ENCODE peak calls at places on chromosomes 1 and 21, in five cellular contexts. One of them, this sample, is unnamed.

GRCh38 chr1:27368872-27369703 is 2.3 kb upstream of the MAP3K6 start:
- DNase-seq in trophoblast cell: peak; percentile 33
- DNase-seq in IMR-90: peak; percentile 40
- DNase-seq in H9: no peak
- DNase-seq in mesendoderm: peak; percentile 49
- DNase-seq in this sample: peak; percentile 55

GRCh38 chr1:151058682-151059341 is 610 bp downstream of the CDC42SE1 start:
- DNase-seq in trophoblast cell: peak; percentile 96
- DNase-seq in IMR-90: peak; percentile 19
- DNase-seq in H9: peak; percentile 58
- DNase-seq in mesendoderm: peak; percentile 76
- DNase-seq in this sample: peak; percentile 58

GRCh38 chr21:18759751-18760161 is 356.2 kb upstream of the TMPRSS15 start:
- DNase-seq in trophoblast cell: no peak
- DNase-seq in IMR-90: no peak
- DNase-seq in H9: no peak
- DNase-seq in mesendoderm: no peak
- DNase-seq in this sample: no peak

GRCh38 chr21:15063081-15063820 is 1.5 kb downstream of the NRIP1 start:
- DNase-seq in trophoblast cell: no peak
- DNase-seq in IMR-90: peak; percentile 18
- DNase-seq in H9: no peak
- DNase-seq in mesendoderm: peak; percentile 47
- DNase-seq in this sample: peak; percentile 36

GRCh38 chr1:58442114-58442513 is 104.4 kb downstream of the OMA1 start:
- DNase-seq in trophoblast cell: no peak
- DNase-seq in IMR-90: no peak
- DNase-seq in H9: no peak
- DNase-seq in mesendoderm: no peak
- DNase-seq in this sample: no peak

GRCh38 chr1:9655127-9655723 is 3.7 kb downstream of the PIK3CD start:
- DNase-seq in trophoblast cell: no peak
- DNase-seq in IMR-90: no peak
- DNase-seq in H9: no peak
- DNase-seq in mesendoderm: no peak
- DNase-seq in this sample: no peak

GRCh38 chr1:167654975-167655575 is 25.0 kb downstream of the RCSD1 start:
- DNase-seq in trophoblast cell: no peak
- DNase-seq in IMR-90: no peak
- DNase-seq in H9: no peak
- DNase-seq in mesendoderm: no peak
- DNase-seq in this sample: no peak

GRCh38 chr1:65698590-65698989 is 94.1 kb upstream of the PDE4B start:
- DNase-seq in trophoblast cell: no peak
- DNase-seq in IMR-90: no peak
- DNase-seq in H9: no peak
- DNase-seq in mesendoderm: no peak
- DNase-seq in this sample: no peak

GRCh38 chr1:245869847-245870246 is 637.2 kb downstream of the SMYD3 start:
- DNase-seq in trophoblast cell: peak; percentile 93
- DNase-seq in IMR-90: no peak
- DNase-seq in H9: no peak
- DNase-seq in mesendoderm: peak; percentile 50
- DNase-seq in this sample: no peak

GRCh38 chr1:230145505-230145899 is 78.5 kb downstream of the GALNT2 start:
- DNase-seq in trophoblast cell: no peak
- DNase-seq in IMR-90: no peak
- DNase-seq in H9: no peak
- DNase-seq in mesendoderm: no peak
- DNase-seq in this sample: no peak
- H3K4me1 ChIP-seq in trophoblast cell: peaks cover 6% of the 10 kb centered on the region
- H3K4me1 ChIP-seq in IMR-90: peaks cover 9% of the 10 kb centered on the region
- H3K4me1 ChIP-seq in H9: peaks cover 2% of the 10 kb centered on the region
- H3K4me1 ChIP-seq in mesendoderm: peaks cover 2% of the 10 kb centered on the region
- H3K4me1 ChIP-seq in this sample: peaks cover 28% of the 10 kb centered on the region

GRCh38 chr1:88134983-88135921 is 548.8 kb upstream of the PKN2 start:
- DNase-seq in trophoblast cell: no peak
- DNase-seq in IMR-90: no peak
- DNase-seq in H9: no peak
- DNase-seq in mesendoderm: no peak
- DNase-seq in this sample: no peak
- H2BK5ac ChIP-seq in trophoblast cell: no peak overlapping the region
- H2BK5ac ChIP-seq in IMR-90: no peak overlapping the region
- H2BK5ac ChIP-seq in H9: no peak overlapping the region
- H2BK5ac ChIP-seq in mesendoderm: no peak overlapping the region
- H2BK5ac ChIP-seq in this sample: no peak overlapping the region

GRCh38 chr1:102628008-102628736 is 480.1 kb downstream of the COL11A1 start:
- DNase-seq in trophoblast cell: no peak
- DNase-seq in IMR-90: no peak
- DNase-seq in H9: no peak
- DNase-seq in mesendoderm: no peak
- DNase-seq in this sample: peak; percentile 28
- H3K4me1 ChIP-seq in trophoblast cell: no peaks in the 10 kb centered on the region
- H3K4me1 ChIP-seq in IMR-90: no peaks in the 10 kb centered on the region
- H3K4me1 ChIP-seq in H9: no peaks in the 10 kb centered on the region
- H3K4me1 ChIP-seq in mesendoderm: no peaks in the 10 kb centered on the region
- H3K4me1 ChIP-seq in this sample: peaks cover 1% of the 10 kb centered on the region

GRCh38 chr1:22050330-22050729 is 2.2 kb upstream of the CDC42 start:
- DNase-seq in trophoblast cell: no peak
- DNase-seq in IMR-90: no peak
- DNase-seq in H9: no peak
- DNase-seq in mesendoderm: no peak
- DNase-seq in this sample: no peak

GRCh38 chr1:22053018-22053860 is 730 bp downstream of the CDC42 start:
- DNase-seq in trophoblast cell: peak; percentile 78
- DNase-seq in IMR-90: peak; percentile 85
- DNase-seq in H9: peak; percentile 63
- DNase-seq in mesendoderm: peak; percentile 91
- DNase-seq in this sample: peak; percentile 87

GRCh38 chr1:22051607-22052114 is 848 bp upstream of the CDC42 start:
- DNase-seq in trophoblast cell: no peak
- DNase-seq in IMR-90: no peak
- DNase-seq in H9: no peak
- DNase-seq in mesendoderm: no peak
- DNase-seq in this sample: no peak

GRCh38 chr1:22053861-22054770 is 1.6 kb downstream of the CDC42 start:
- DNase-seq in trophoblast cell: peak; percentile 65
- DNase-seq in IMR-90: peak; percentile 20
- DNase-seq in H9: no peak
- DNase-seq in mesendoderm: no peak
- DNase-seq in this sample: peak; percentile 67

DNA sequence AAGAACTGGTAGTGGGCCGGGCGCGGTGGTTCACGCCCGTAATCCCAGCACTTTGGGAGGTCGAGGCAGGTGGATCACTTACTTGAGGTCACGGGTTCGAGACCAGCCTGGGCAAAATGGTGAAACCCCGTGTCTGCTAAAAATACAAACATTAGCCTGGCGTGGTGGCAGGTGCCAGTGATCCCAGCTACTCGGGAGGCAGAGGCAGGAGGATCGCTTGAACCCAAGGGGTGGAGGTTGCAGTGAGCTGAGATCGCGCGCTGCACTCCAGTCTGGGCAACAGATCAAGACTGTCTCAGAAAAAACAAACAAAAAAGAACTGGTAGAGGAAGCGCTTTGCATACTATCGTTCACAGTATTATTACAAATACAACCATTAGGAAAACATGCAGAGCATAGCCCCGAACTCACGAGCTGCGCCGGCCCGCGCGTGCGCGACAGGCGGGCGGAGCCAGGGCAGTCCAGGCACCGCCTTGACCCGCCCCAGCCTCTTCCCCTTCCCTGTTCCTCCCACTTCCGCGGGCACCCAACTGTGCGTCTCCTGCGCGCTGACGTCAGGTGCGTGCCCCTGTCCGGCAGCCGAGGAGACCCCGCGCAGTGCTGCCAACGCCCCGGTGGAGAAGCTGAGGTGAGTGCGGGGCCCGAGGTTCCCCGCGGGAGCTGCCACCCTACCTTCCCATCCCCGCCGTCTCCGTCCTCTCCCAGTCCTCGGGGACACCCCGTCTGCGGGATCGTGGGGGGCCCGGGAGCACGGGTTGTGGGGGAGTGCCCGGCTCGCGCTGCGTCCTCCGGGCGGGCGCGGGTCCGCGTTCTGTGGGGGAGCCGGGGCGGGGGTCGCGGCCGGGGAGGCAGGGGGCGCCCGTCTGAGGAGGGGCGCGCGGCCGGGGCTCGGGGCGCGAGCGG is at the start of gene CDC42:
- DNase-seq in trophoblast cell: peak; percentile 98
- DNase-seq in IMR-90: peak; percentile 94
- DNase-seq in H9: peak; percentile 96
- DNase-seq in mesendoderm: peak; percentile 97
- DNase-seq in this sample: peak; percentile 96
- H2BK5ac ChIP-seq in trophoblast cell: peak within 1 kb of the TSS; percentile 91
- H2BK5ac ChIP-seq in IMR-90: peak within 1 kb of the TSS; percentile 93
- H2BK5ac ChIP-seq in H9: peak within 1 kb of the TSS; percentile 4
- H2BK5ac ChIP-seq in mesendoderm: peak within 1 kb of the TSS; percentile 59
- H2BK5ac ChIP-seq in this sample: peak within 1 kb of the TSS; percentile 96

GRCh38 chr1:201180133-201180532 is 10.5 kb upstream of the IGFN1 start:
- DNase-seq in trophoblast cell: no peak
- DNase-seq in IMR-90: no peak
- DNase-seq in H9: no peak
- DNase-seq in mesendoderm: no peak
- DNase-seq in this sample: no peak
- H3K4me1 ChIP-seq in trophoblast cell: no peaks in the 10 kb centered on the region
- H3K4me1 ChIP-seq in IMR-90: peaks cover 4% of the 10 kb centered on the region
- H3K4me1 ChIP-seq in H9: no peaks in the 10 kb centered on the region
- H3K4me1 ChIP-seq in mesendoderm: no peaks in the 10 kb centered on the region
- H3K4me1 ChIP-seq in this sample: peaks cover 5% of the 10 kb centered on the region

GRCh38 chr21:16767201-16767600 is 745.6 kb upstream of the CXADR start:
- DNase-seq in trophoblast cell: no peak
- DNase-seq in IMR-90: no peak
- DNase-seq in H9: no peak
- DNase-seq in mesendoderm: no peak
- DNase-seq in this sample: no peak
- H2BK5ac ChIP-seq in trophoblast cell: no peak overlapping the region
- H2BK5ac ChIP-seq in IMR-90: no peak overlapping the region
- H2BK5ac ChIP-seq in H9: no peak overlapping the region
- H2BK5ac ChIP-seq in mesendoderm: no peak overlapping the region
- H2BK5ac ChIP-seq in this sample: no peak overlapping the region

GRCh38 chr1:243713470-243714186 is 136.4 kb downstream of the AKT3 start:
- DNase-seq in trophoblast cell: no peak
- DNase-seq in IMR-90: peak; percentile 44
- DNase-seq in H9: no peak
- DNase-seq in mesendoderm: peak; percentile 49
- DNase-seq in this sample: peak; percentile 70
- H3K4me1 ChIP-seq in trophoblast cell: peaks cover 2% of the 10 kb centered on the region
- H3K4me1 ChIP-seq in IMR-90: peaks cover 13% of the 10 kb centered on the region
- H3K4me1 ChIP-seq in H9: peaks cover 2% of the 10 kb centered on the region
- H3K4me1 ChIP-seq in mesendoderm: peaks cover 2% of the 10 kb centered on the region
- H3K4me1 ChIP-seq in this sample: peaks cover 2% of the 10 kb centered on the region

GRCh38 chr1:109931189-109931672 is 20.6 kb downstream of the CSF1 start:
- DNase-seq in trophoblast cell: peak; percentile 97
- DNase-seq in IMR-90: peak; percentile 77
- DNase-seq in H9: peak; percentile 95
- DNase-seq in mesendoderm: peak; percentile 97
- DNase-seq in this sample: peak; percentile 90
- H2BK5ac ChIP-seq in trophoblast cell: peak overlapping the region; percentile 68
- H2BK5ac ChIP-seq in IMR-90: no peak overlapping the region
- H2BK5ac ChIP-seq in H9: no peak overlapping the region
- H2BK5ac ChIP-seq in mesendoderm: no peak overlapping the region
- H2BK5ac ChIP-seq in this sample: peak overlapping the region; percentile 69

GRCh38 chr1:47441450-47442106 is 3.7 kb downstream of the FOXD2 start:
- DNase-seq in trophoblast cell: no peak
- DNase-seq in IMR-90: no peak
- DNase-seq in H9: no peak
- DNase-seq in mesendoderm: no peak
- DNase-seq in this sample: no peak
- H3K4me1 ChIP-seq in trophoblast cell: peaks cover 6% of the 10 kb centered on the region
- H3K4me1 ChIP-seq in IMR-90: no peaks in the 10 kb centered on the region
- H3K4me1 ChIP-seq in H9: peaks cover 6% of the 10 kb centered on the region
- H3K4me1 ChIP-seq in mesendoderm: peaks cover 7% of the 10 kb centered on the region
- H3K4me1 ChIP-seq in this sample: peaks cover 26% of the 10 kb centered on the region